ENCODE peak calls at places on chromosomes 11 and 22, in six cellular contexts. One of them, this sample, is unnamed.

GRCh38 chr11:47415949-47416472 is 7.6 kb downstream of the SLC39A13 start:
- DNase-seq in PC-3: peak
- DNase-seq in right lobe of liver: no peak
- DNase-seq in kidney: peak
- DNase-seq in NB4: no peak
- DNase-seq in osteoblast: peak
- DNase-seq in this sample: peak

GRCh38 chr22:42960146-42960509 is 54.8 kb downstream of the PACSIN2 start:
- DNase-seq in right lobe of liver: no peak
- DNase-seq in kidney: no peak
- DNase-seq in osteoblast: no peak
- DNase-seq in PC-3: no peak
- DNase-seq in NB4: peak
- DNase-seq in this sample: no peak

GRCh38 chr11:130431337-130431773 is 2.9 kb upstream of the ADAMTS8 start:
- DNase-seq in right lobe of liver: no peak
- DNase-seq in kidney: no peak
- DNase-seq in NB4: peak
- DNase-seq in osteoblast: peak
- DNase-seq in PC-3: peak
- DNase-seq in this sample: no peak

GRCh38 chr11:115148101-115148500 is 356.1 kb downstream of the CADM1 start:
- DNase-seq in PC-3: no peak
- DNase-seq in kidney: peak
- DNase-seq in NB4: no peak
- DNase-seq in right lobe of liver: no peak
- DNase-seq in osteoblast: no peak
- DNase-seq in this sample: no peak

GRCh38 chr22:37747715-37748100 is 50.9 kb downstream of the TRIOBP start:
- DNase-seq in PC-3: no peak
- DNase-seq in NB4: no peak
- DNase-seq in kidney: no peak
- DNase-seq in osteoblast: no peak
- DNase-seq in right lobe of liver: no peak
- DNase-seq in this sample: no peak

GRCh38 chr11:6693342-6694228 is 10.4 kb upstream of the MRPL17 start:
- DNase-seq in NB4: peak
- DNase-seq in kidney: no peak
- DNase-seq in right lobe of liver: no peak
- DNase-seq in osteoblast: no peak
- DNase-seq in PC-3: peak
- DNase-seq in this sample: no peak

GRCh38 chr22:40533712-40534378 is 102.7 kb downstream of the MRTFA start:
- DNase-seq in PC-3: peak
- DNase-seq in right lobe of liver: no peak
- DNase-seq in NB4: peak
- DNase-seq in kidney: no peak
- DNase-seq in osteoblast: peak
- DNase-seq in this sample: no peak

GRCh38 chr11:13970986-13971385 is 8.5 kb downstream of the SPON1 start:
- DNase-seq in NB4: no peak
- DNase-seq in osteoblast: no peak
- DNase-seq in PC-3: peak
- DNase-seq in right lobe of liver: no peak
- DNase-seq in kidney: peak
- DNase-seq in this sample: no peak

GRCh38 chr11:68342459-68343158 is 30.2 kb downstream of the LRP5 start:
- DNase-seq in osteoblast: peak
- DNase-seq in PC-3: peak
- DNase-seq in right lobe of liver: no peak
- DNase-seq in NB4: no peak
- DNase-seq in kidney: no peak
- DNase-seq in this sample: no peak

GRCh38 chr22:50691521-50691920 is 18.9 kb downstream of the SHANK3 start:
- DNase-seq in kidney: no peak
- DNase-seq in PC-3: peak
- DNase-seq in NB4: peak
- DNase-seq in osteoblast: peak
- DNase-seq in right lobe of liver: no peak
- DNase-seq in this sample: no peak

GRCh38 chr11:120067361-120068113 is 70.4 kb downstream of the TRIM29 start:
- DNase-seq in NB4: no peak
- DNase-seq in PC-3: no peak
- DNase-seq in osteoblast: no peak
- DNase-seq in kidney: no peak
- DNase-seq in right lobe of liver: no peak
- DNase-seq in this sample: no peak

GRCh38 chr22:37492428-37493344 is 6.5 kb upstream of the MFNG start:
- DNase-seq in osteoblast: peak
- DNase-seq in PC-3: peak
- DNase-seq in kidney: no peak
- DNase-seq in NB4: peak
- DNase-seq in right lobe of liver: no peak
- DNase-seq in this sample: no peak

GRCh38 chr11:2792376-2793250 is 92.8 kb upstream of the KCNQ1OT1 start:
- DNase-seq in NB4: no peak
- DNase-seq in kidney: peak
- DNase-seq in PC-3: peak
- DNase-seq in osteoblast: peak
- DNase-seq in right lobe of liver: peak
- DNase-seq in this sample: peak

GRCh38 chr11:94183886-94184264 is 55.2 kb downstream of the PANX1 start:
- DNase-seq in right lobe of liver: peak
- DNase-seq in kidney: peak
- DNase-seq in osteoblast: peak
- DNase-seq in PC-3: peak
- DNase-seq in NB4: peak
- DNase-seq in this sample: no peak

GRCh38 chr11:113014262-113014661 is 53.0 kb downstream of the NCAM1 start:
- DNase-seq in osteoblast: no peak
- DNase-seq in kidney: no peak
- DNase-seq in right lobe of liver: no peak
- DNase-seq in PC-3: no peak
- DNase-seq in NB4: peak
- DNase-seq in this sample: no peak

GRCh38 chr11:19977941-19978340 is 182.3 kb downstream of the DBX1 start:
- DNase-seq in PC-3: no peak
- DNase-seq in right lobe of liver: no peak
- DNase-seq in kidney: no peak
- DNase-seq in NB4: no peak
- DNase-seq in osteoblast: no peak
- DNase-seq in this sample: no peak

GRCh38 chr11:77214557-77214956 is 86.5 kb downstream of the MYO7A start:
- DNase-seq in right lobe of liver: no peak
- DNase-seq in kidney: no peak
- DNase-seq in NB4: no peak
- DNase-seq in osteoblast: no peak
- DNase-seq in PC-3: no peak
- DNase-seq in this sample: no peak

GRCh38 chr22:19143967-19144400 is 467 bp downstream of the ESS2 start:
- DNase-seq in right lobe of liver: no peak
- DNase-seq in PC-3: no peak
- DNase-seq in NB4: no peak
- DNase-seq in kidney: no peak
- DNase-seq in osteoblast: peak
- DNase-seq in this sample: no peak

GRCh38 chr22:22753526-22754267 is 109.3 kb downstream of the GGTLC2 start:
- DNase-seq in right lobe of liver: peak
- DNase-seq in NB4: peak
- DNase-seq in PC-3: peak
- DNase-seq in kidney: peak
- DNase-seq in osteoblast: peak
- DNase-seq in this sample: no peak

GRCh38 chr11:58837707-58838388 is 6.7 kb downstream of the GLYATL2 start:
- DNase-seq in kidney: no peak
- DNase-seq in NB4: no peak
- DNase-seq in osteoblast: no peak
- DNase-seq in PC-3: no peak
- DNase-seq in right lobe of liver: no peak
- DNase-seq in this sample: no peak

GRCh38 chr22:47452184-47452583 is 689.7 kb downstream of the TBC1D22A start:
- DNase-seq in PC-3: peak
- DNase-seq in kidney: no peak
- DNase-seq in osteoblast: no peak
- DNase-seq in NB4: peak
- DNase-seq in right lobe of liver: no peak
- DNase-seq in this sample: no peak
- TF ChIP-seq CTCF in PC-3: peak
- TF ChIP-seq CTCF in kidney: no peak
- TF ChIP-seq CTCF in osteoblast: peak
- TF ChIP-seq CTCF in NB4: peak
- TF ChIP-seq CTCF in right lobe of liver: peak
- TF ChIP-seq CTCF in this sample: peak

DNA sequence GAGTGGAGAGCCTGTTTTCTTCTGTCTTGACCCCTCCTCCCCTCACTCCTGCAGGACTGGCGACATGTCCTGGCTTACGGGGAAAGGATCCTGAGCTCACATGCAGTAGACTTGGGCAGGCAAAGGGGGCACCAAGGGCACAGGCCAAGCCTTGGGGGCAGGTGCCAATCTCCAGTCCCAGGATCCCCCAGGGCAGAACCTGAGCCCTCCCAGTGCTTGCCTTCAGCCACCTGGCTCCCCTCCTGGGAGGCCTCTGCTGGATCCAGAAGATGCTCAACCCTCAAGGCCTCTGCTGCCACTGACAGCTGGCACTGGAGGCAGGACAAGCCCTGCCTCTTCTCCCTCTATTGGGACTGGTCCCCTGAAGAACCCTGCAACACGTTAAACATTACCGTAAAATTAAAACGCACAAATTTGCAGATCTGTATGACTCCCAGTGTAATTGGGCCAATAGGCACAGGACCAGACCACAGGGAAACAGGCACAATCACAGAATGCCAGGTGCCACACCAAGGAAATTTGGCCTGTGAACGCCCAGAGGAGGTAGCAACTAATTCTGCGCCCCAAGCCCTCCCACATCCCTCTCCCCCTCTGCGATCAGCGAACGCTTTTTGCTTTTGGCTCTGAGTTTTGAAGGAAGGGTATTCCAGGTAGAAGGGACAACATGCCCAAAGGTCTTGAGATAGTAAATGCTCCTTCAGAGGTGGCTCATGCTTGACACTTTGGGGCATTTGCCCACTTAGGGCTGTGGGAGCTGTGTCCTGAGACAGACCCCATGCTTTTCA is 967 bp upstream of the LZTR1 start:
- DNase-seq in right lobe of liver: no peak
- DNase-seq in osteoblast: no peak
- DNase-seq in PC-3: no peak
- DNase-seq in kidney: no peak
- DNase-seq in NB4: no peak
- DNase-seq in this sample: no peak
- TF ChIP-seq CTCF in right lobe of liver: no peak
- TF ChIP-seq CTCF in osteoblast: no peak
- TF ChIP-seq CTCF in PC-3: no peak
- TF ChIP-seq CTCF in kidney: no peak
- TF ChIP-seq CTCF in NB4: no peak
- TF ChIP-seq CTCF in this sample: no peak

DNA sequence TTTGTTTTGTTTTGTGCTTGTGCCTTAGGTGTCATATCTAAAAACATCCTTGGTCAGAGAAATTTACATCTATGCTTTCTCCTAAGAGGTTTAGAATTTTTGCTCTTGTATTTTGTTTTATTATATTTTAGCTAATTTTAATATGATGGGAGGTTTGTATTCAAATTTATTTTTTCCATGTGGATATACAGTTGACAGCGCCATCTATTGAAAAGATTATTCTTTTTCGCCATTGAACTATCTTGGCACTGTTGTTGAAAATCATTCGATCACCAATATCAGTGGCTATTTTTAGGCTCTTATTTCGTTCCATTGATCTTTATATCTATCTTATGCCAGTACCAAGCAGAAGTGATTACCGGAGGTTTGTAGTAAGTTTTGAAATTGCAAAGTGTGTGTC is 510.3 kb downstream of the BRD1 start:
- DNase-seq in NB4: no peak
- DNase-seq in kidney: no peak
- DNase-seq in PC-3: no peak
- DNase-seq in right lobe of liver: no peak
- DNase-seq in osteoblast: no peak
- DNase-seq in this sample: no peak
- TF ChIP-seq CTCF in NB4: peak
- TF ChIP-seq CTCF in kidney: no peak
- TF ChIP-seq CTCF in PC-3: peak
- TF ChIP-seq CTCF in right lobe of liver: no peak
- TF ChIP-seq CTCF in osteoblast: no peak
- TF ChIP-seq CTCF in this sample: peak

GRCh38 chr11:108115495-108116140 is 5.7 kb upstream of the ACAT1 start:
- DNase-seq in right lobe of liver: peak
- DNase-seq in NB4: no peak
- DNase-seq in kidney: peak
- DNase-seq in osteoblast: peak
- DNase-seq in PC-3: peak
- DNase-seq in this sample: no peak

GRCh38 chr11:108117746-108118371 is 3.5 kb upstream of the ACAT1 start:
- DNase-seq in kidney: no peak
- DNase-seq in NB4: peak
- DNase-seq in PC-3: peak
- DNase-seq in osteoblast: peak
- DNase-seq in right lobe of liver: no peak
- DNase-seq in this sample: no peak

GRCh38 chr11:108122166-108122628 is 830 bp downstream of the ACAT1 start:
- DNase-seq in NB4: peak
- DNase-seq in osteoblast: no peak
- DNase-seq in kidney: no peak
- DNase-seq in right lobe of liver: no peak
- DNase-seq in PC-3: peak
- DNase-seq in this sample: no peak

GRCh38 chr11:108125126-108125525 is 3.8 kb downstream of the ACAT1 start:
- DNase-seq in NB4: no peak
- DNase-seq in osteoblast: no peak
- DNase-seq in right lobe of liver: no peak
- DNase-seq in kidney: no peak
- DNase-seq in PC-3: no peak
- DNase-seq in this sample: no peak

DNA sequence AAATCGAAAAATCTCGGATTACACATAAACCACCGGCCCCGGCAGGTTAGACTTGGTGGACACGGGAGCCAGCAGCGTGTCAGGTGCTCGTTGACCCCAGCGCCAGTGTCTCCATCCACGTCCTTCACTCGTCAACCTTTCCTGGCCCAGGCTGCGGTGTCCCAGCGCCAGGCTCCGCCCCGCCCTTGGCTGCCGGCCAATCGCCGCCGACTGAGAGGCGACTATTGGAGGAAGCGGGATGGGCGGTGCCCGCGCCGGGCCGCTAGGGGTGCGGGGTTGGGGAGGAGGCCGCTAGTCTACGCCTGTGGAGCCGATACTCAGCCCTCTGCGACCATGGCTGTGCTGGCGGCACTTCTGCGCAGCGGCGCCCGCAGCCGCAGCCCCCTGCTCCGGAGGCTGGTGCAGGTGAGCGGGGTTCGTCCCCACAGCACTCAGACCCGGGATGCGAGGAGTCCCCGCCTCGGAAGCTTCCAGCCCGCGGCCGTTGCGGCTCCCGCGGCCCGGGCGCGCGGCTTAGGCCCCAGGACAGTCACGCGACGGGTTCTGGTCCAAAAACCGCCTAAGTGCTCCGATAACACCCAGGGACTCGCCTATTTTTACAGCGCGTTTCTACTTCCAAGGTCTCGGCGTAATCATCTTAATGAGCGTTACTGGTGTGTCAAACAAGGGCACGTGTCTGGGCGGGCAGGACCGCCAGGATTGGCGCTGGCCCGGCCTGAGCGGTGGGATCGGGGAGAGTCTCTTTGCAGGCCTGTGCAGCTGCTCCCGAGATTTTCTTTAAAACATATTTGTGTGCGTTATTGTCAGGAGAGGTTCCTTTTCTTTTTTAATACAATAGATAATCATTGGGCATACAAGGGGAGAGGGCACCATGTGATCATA is at the start of gene ACAT1:
- DNase-seq in kidney: peak
- DNase-seq in PC-3: peak
- DNase-seq in right lobe of liver: peak
- DNase-seq in osteoblast: peak
- DNase-seq in NB4: peak
- DNase-seq in this sample: peak
- TF ChIP-seq CTCF in kidney: no peak
- TF ChIP-seq CTCF in PC-3: no peak
- TF ChIP-seq CTCF in right lobe of liver: no peak
- TF ChIP-seq CTCF in osteoblast: no peak
- TF ChIP-seq CTCF in NB4: no peak
- TF ChIP-seq CTCF in this sample: peak